ENCODE peak calls at places on chromosomes 12 and 14, in nine cellular contexts. R is SK-MEL-5; H is neural progenitor cell; A is NCI-H446; W is M059J; F is T-helper 2 cell; J is CD8-positive, alpha-beta T cell; M is MM.1S; C is CD4-positive, CD25-positive, alpha-beta regulatory T cell. L is an unnamed sample.

GRCh38 chr12:102965281-102966155 is 8.0 kb downstream of the ASCL1 start:
- DNase-seq in R (no peak), C (no peak), M (no peak), F (no peak), H (peak; percentile 48), W (no peak), J (no peak), A (no peak), L (no peak)

GRCh38 chr14:59631237-59631636 is 54.6 kb upstream of the CCDC175 start:
- DNase-seq in J (no peak), W (no peak), A (no peak), R (peak; percentile 16), F (no peak), M (no peak), C (no peak), H (peak; percentile 61), L (no peak)

GRCh38 chr14:105050551-105050897 is 14.7 kb downstream of the GPR132 start:
- DNase-seq in H (no peak), A (no peak), R (peak; percentile 49), W (peak; percentile 68), M (no peak), C (no peak), F (no peak), J (no peak), L (no peak)

GRCh38 chr12:89357297-89357730 is 5.0 kb upstream of the DUSP6 start:
- DNase-seq in A (no peak), F (no peak), R (no peak), H (peak; percentile 54), M (no peak), C (no peak), W (no peak), J (no peak), L (no peak)

GRCh38 chr14:59038746-59039145 is 149.7 kb upstream of the DAAM1 start:
- DNase-seq in R (no peak), W (no peak), F (no peak), A (no peak), J (no peak), C (no peak), M (no peak), H (no peak), L (no peak)

GRCh38 chr12:54419088-54419887 is at the start of gene ITGA5:
- DNase-seq in R (peak; percentile 32), J (no peak), F (peak; percentile 26), W (peak; percentile 84), M (no peak), C (peak; percentile 40), A (no peak), H (peak; percentile 77), L (no peak)

GRCh38 chr14:88748288-88748687 is 44.5 kb downstream of the EML5 start:
- DNase-seq in H (no peak), M (no peak), C (no peak), F (no peak), R (no peak), J (no peak), W (peak; percentile 12), A (no peak), L (no peak)

GRCh38 chr12:34163443-34163842 is 141.1 kb downstream of the ALG10 start:
- DNase-seq in H (no peak), M (no peak), R (no peak), J (no peak), W (no peak), F (no peak), A (no peak), C (no peak), L (no peak)

GRCh38 chr14:99158150-99158549 is 113.8 kb downstream of the BCL11B start:
- DNase-seq in C (no peak), J (no peak), H (no peak), F (no peak), A (no peak), M (no peak), W (peak; percentile 14), R (no peak), L (no peak)

GRCh38 chr14:99316281-99317163 is 44.5 kb upstream of the BCL11B start:
- DNase-seq in W (no peak), H (no peak), J (no peak), F (no peak), A (no peak), R (no peak), M (no peak), C (no peak), L (no peak)

GRCh38 chr14:74048291-74048690 is 29.1 kb downstream of the BBOF1 start:
- DNase-seq in R (peak; percentile 35), A (no peak), F (no peak), H (peak; percentile 38), M (no peak), C (no peak), W (peak; percentile 53), J (no peak), L (no peak)

GRCh38 chr12:47773062-47773857 is at the start of gene SLC48A1:
- DNase-seq in A (peak; percentile 25), M (peak; percentile 83), H (peak; percentile 93), R (peak; percentile 63), C (peak; percentile 67), J (peak; percentile 85), W (peak; percentile 49), F (peak; percentile 76), L (peak; percentile 94)

GRCh38 chr14:104086661-104087461 is 1.4 kb downstream of the ASPG start:
- DNase-seq in R (no peak), C (no peak), M (no peak), J (no peak), F (no peak), W (no peak), H (no peak), A (no peak), L (peak; percentile 22)

GRCh38 chr12:127381681-127382080 is 885.3 kb upstream of the TMEM132C start:
- DNase-seq in A (no peak), F (no peak), C (no peak), J (no peak), M (no peak), R (no peak), H (no peak), W (peak; percentile 67), L (no peak)

GRCh38 chr14:23324455-23324846 is 3.2 kb downstream of the PABPN1 start:
- DNase-seq in J (no peak), F (no peak), A (no peak), C (no peak), M (no peak), W (no peak), H (no peak), R (no peak), L (no peak)

GRCh38 chr14:26855051-26855753 is 257.4 kb upstream of the NOVA1 start:
- DNase-seq in W (no peak), H (no peak), J (no peak), A (no peak), M (no peak), F (no peak), C (no peak), R (no peak), L (no peak)

GRCh38 chr12:96036765-96037455 is 1.5 kb upstream of the LTA4H start:
- DNase-seq in R (no peak), H (no peak), J (no peak), C (no peak), F (no peak), M (no peak), W (peak; percentile 39), A (no peak), L (no peak)

GRCh38 chr12:100346660-100347059 is 10.2 kb upstream of the SLC17A8 start:
- DNase-seq in W (peak; percentile 16), A (no peak), M (no peak), H (no peak), R (peak; percentile 49), F (no peak), C (no peak), J (no peak), L (no peak)

GRCh38 chr12:52245962-52246577 is 13.0 kb downstream of the KRT7 start:
- DNase-seq in W (peak; percentile 60), F (no peak), M (no peak), A (no peak), H (no peak), C (no peak), R (peak; percentile 63), J (no peak), L (no peak)

GRCh38 chr14:55938249-55938791 is 179.9 kb upstream of the PELI2 start:
- DNase-seq in A (peak; percentile 25), C (no peak), H (no peak), R (no peak), J (no peak), M (no peak), W (peak; percentile 65), F (no peak), L (no peak)

GRCh38 chr12:114476159-114476558 is 70.2 kb upstream of the TBX5 start:
- DNase-seq in F (no peak), R (peak; percentile 76), M (no peak), A (no peak), H (peak; percentile 37), W (peak; percentile 19), C (no peak), J (no peak), L (no peak)

GRCh38 chr12:116319316-116319715 is 41.8 kb upstream of the MED13L start:
- DNase-seq in F (no peak), C (no peak), H (no peak), W (no peak), R (no peak), A (peak; percentile 75), J (no peak), M (no peak), L (no peak)

L was measured in GM12892.